ENCODE peak calls at places on chromosomes 4 and X, in eight cellular contexts. E is uterus; Z is aorta; M is endothelial cell of umbilical vein; T is pancreas; V is GM23338; S is effector memory CD4-positive, alpha-beta T cell; Q is kidney. F is an unnamed sample. For H3K4me1, the result is how much of the 10 kb centered on the place peaks cover.

GRCh38 chr4:165827018-165827417 is 46.0 kb upstream of the TLL1 start:
- DNase-seq in E (no peak), Z (no peak), M (no peak), T (no peak), V (no peak), S (no peak), Q (no peak), F (no peak)

GRCh38 chr4:56200275-56200674 is 187.0 kb downstream of the AASDH start:
- DNase-seq in E (no peak), Z (no peak), M (no peak), T (no peak), V (no peak), S (no peak), Q (no peak), F (no peak)

GRCh38 chr4:126458993-126459392 is 1144.2 kb downstream of the FAT4 start:
- DNase-seq in E (no peak), Z (no peak), M (no peak), T (no peak), V (no peak), S (no peak), Q (no peak), F (no peak)

GRCh38 chr4:25977397-25978170 is 63.6 kb downstream of the SMIM20 start:
- DNase-seq in E (no peak), Z (no peak), M (no peak), T (no peak), V (no peak), S (no peak), Q (no peak), F (no peak)

GRCh38 chr4:52292245-52292644 is 241.1 kb downstream of the SPATA18 start:
- DNase-seq in E (no peak), Z (no peak), M (no peak), T (no peak), V (no peak), S (no peak), Q (no peak), F (no peak)

GRCh38 chrX:115068896-115069295 is 51.5 kb upstream of the IL13RA2 start:
- DNase-seq in E (no peak), Z (peak), M (no peak), T (no peak), V (no peak), S (no peak), Q (peak), F (no peak)

GRCh38 chr4:108433832-108434231 is 186.5 kb upstream of the RPL34 start:
- DNase-seq in E (no peak), Z (no peak), M (no peak), T (no peak), V (no peak), S (no peak), Q (no peak), F (no peak)

GRCh38 chrX:47158131-47158530 is 13.1 kb downstream of the RBM10 start:
- DNase-seq in E (no peak), Z (peak), M (no peak), T (peak), V (peak), S (no peak), Q (no peak), F (no peak)

GRCh38 chrX:54891573-54891972 is 29.1 kb upstream of the TRO start:
- DNase-seq in E (no peak), Z (no peak), M (peak), T (no peak), V (peak), S (no peak), Q (no peak), F (peak)

GRCh38 chr4:118732591-118733330 is 47.6 kb downstream of the METTL14 start:
- DNase-seq in E (no peak), Z (no peak), M (no peak), T (no peak), V (no peak), S (no peak), Q (no peak), F (no peak)

GRCh38 chr4:88014506-88014905 is 7.1 kb downstream of the PKD2 start:
- DNase-seq in E (no peak), Z (no peak), M (no peak), T (no peak), V (no peak), S (no peak), Q (no peak), F (no peak)

GRCh38 chr4:88015659-88016295 is 8.3 kb downstream of the PKD2 start:
- DNase-seq in E (no peak), Z (no peak), M (no peak), T (no peak), V (no peak), S (no peak), Q (no peak), F (no peak)

GRCh38 chr4:88009871-88010270 is 2.4 kb downstream of the PKD2 start:
- DNase-seq in E (no peak), Z (no peak), M (peak), T (no peak), V (no peak), S (no peak), Q (no peak), F (no peak)

GRCh38 chr4:88010921-88011320 is 3.5 kb downstream of the PKD2 start:
- DNase-seq in E (no peak), Z (no peak), M (peak), T (no peak), V (no peak), S (no peak), Q (no peak), F (no peak)

GRCh38 chr4:88012652-88013051 is 5.2 kb downstream of the PKD2 start:
- DNase-seq in E (no peak), Z (no peak), M (no peak), T (no peak), V (no peak), S (no peak), Q (no peak), F (no peak)
- H3K4me1 ChIP-seq in E (under half), Z (under half), M (under half), T (under half), V (under half), S (under half), Q (under half), F (under half)

DNA sequence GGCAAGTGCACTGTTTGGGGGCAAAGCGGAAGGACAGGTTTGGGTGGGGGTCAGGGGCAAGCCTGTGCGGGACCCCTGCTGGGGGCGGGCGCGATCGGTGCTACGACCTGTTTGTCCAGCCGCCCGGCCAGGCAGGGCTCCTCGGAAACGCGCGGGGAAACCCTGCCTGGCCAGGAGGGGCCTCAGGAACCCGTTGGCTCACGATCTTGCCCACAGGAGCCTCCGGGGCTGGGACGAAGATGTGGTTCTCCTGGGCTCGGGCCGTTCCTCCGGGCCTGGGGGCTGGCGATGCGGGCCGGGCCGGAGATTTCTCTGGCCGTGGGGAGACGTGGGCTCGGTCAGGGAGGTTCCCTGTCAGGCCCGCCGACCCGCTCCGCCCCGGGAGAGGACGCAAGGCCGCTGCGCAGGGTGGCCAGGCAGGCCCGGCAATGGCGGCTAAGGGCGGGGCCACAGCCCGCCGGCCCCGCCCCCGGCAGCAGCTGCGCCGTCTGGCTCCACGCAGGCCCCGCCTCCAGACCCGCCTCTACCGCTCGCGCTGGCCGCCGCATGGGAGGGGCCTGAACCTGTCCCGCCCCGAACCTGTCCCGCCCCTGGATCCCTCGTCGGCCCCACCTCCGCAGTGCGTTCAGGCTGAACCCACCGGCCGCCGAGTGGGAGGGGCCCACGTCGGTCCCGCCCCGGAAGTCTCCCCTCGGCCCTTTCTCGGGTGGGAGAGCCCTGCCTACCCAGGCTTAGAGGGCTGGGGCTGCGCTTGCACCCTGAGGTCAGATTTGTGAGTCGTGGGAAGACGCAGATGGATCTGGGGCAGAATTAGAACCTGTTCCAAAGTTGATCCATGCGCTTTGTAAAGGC is at the start of gene FAM3A:
- DNase-seq in E (peak), Z (peak), M (peak), T (peak), V (peak), S (peak), Q (peak), F (peak)
- H3K27ac ChIP-seq in E (peak), Z (peak), M (peak), T (peak), V (peak), S (peak), Q (peak), F (peak)

GRCh38 chrX:130906776-130907175 is 3.8 kb upstream of the ENOX2 start:
- DNase-seq in E (no peak), Z (no peak), M (no peak), T (no peak), V (no peak), S (no peak), Q (no peak), F (no peak)

GRCh38 chrX:130902446-130902782 is 595 bp downstream of the ENOX2 start:
- DNase-seq in E (no peak), Z (no peak), M (no peak), T (no peak), V (no peak), S (no peak), Q (no peak), F (no peak)

DNA sequence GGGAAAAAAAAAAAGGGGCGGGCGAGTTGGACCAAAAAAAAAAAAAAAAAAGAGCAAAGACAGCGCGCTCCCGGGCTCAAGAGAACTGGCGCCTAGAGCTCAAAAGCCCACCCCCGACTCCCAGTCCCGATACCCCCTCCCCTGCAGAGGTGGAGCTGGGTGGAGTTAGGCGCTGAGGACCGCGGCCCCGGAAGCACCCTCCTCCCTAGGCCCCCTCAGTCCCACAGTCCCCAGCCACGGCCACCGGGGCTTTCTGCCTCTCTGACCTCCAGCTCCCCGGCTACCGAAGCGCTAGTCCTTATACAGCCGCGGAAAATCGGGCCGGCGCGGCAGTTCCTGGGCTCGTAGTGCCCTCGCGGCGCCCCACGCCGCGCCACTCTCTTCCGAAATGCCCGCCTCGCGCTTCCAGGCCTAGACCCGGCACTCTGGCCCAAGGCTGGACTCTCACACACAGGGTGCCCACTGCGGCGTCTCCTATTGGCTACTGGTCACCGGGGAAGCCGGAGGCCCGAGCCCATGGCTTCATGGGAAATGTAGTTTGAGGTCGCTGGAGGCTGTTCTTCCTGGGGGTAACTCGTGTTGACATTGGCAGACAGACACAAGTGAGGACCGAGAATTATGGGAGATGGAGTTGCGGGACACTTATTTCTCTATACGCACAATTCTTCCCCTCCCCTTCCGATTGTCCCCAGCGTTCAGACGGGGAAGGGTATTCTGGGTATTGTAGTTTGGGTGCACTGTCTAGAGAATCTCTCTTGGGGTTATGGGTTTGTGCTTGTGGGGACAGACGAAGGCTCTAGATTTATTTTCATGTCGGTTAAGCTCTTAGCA is at the start of gene ENOX2:
- DNase-seq in E (peak), Z (peak), M (peak), T (peak), V (peak), S (peak), Q (peak), F (peak)
- H3K4me3 ChIP-seq in E (peak), Z (peak), M (peak), T (peak), V (peak), S (peak), Q (peak), F (peak)

DNA sequence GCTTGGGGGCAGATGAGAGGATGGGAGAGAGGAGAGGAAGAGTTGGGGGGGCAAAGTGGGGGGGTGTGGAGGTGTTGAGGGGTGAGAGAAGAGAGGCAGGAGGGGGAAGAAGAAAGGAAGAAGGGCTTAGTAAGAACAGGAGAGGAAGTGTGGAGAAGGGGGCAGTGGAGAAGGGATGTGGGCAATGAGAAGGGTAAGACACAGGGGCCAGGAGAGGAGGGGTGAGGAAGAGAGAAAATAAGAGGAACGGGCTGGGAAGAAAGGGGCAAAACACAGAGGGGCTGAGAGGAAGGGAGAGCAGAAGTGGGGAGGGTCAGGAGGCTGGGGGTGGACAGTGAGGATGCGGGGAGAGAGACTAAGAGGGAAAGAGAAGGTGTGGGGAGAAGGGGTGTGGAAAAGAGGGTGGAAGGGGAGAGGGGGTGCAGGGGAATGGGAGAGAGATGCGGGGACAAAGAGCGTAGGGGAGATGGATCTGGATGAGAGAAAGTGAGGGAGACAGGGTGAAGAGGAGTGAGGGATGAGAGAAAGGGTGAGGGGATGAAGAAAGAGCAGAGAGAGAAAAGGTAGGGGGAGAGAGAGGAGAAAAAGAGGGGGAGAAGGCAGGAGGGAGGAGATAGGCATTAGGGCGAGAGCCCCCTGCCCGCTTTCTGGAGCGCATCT is 12.9 kb downstream of the SH3KBP1 start:
- DNase-seq in E (no peak), Z (no peak), M (no peak), T (no peak), V (no peak), S (no peak), Q (no peak), F (no peak)
- H3K4me1 ChIP-seq in E (under half), Z (under half), M (under half), T (under half), V (under half), S (under half), Q (under half), F (under half)